ENCODE peak calls at places on chromosome 13, in six cellular contexts. Q is right atrium auricular region, A is breast epithelium, W is BE2C, K is tibial nerve, M is IMR-90. I is an unnamed sample.

GRCh38 chr13:68234278-68234677 is 1004.1 kb upstream of the PCDH9 start:
- DNase-seq in Q (no peak), A (no peak), W (peak; percentile 14), K (no peak), M (no peak), I (no peak)

GRCh38 chr13:96473463-96474157 is 383.7 kb downstream of the HS6ST3 start:
- DNase-seq in Q (no peak), A (no peak), W (no peak), K (no peak), M (no peak), I (no peak)

GRCh38 chr13:22311734-22312404 is 641.0 kb downstream of the FGF9 start:
- DNase-seq in Q (peak; percentile 61), A (no peak), W (no peak), K (no peak), M (no peak), I (no peak)

GRCh38 chr13:46901721-46902120 is 4.9 kb upstream of the HTR2A start:
- DNase-seq in Q (no peak), A (no peak), W (no peak), K (no peak), M (no peak), I (no peak)

GRCh38 chr13:67230774-67231480 is 791 bp upstream of the PCDH9 start:
- DNase-seq in Q (no peak), A (peak; percentile 24), W (peak; percentile 69), K (peak; percentile 19), M (peak; percentile 64), I (peak; percentile 89)

GRCh38 chr13:100707818-100708740 is 33.5 kb upstream of the TMTC4 start:
- DNase-seq in Q (no peak), A (no peak), W (no peak), K (no peak), M (no peak), I (no peak)

GRCh38 chr13:86585826-86586225 is 786.6 kb upstream of the SLITRK6 start:
- DNase-seq in Q (no peak), A (no peak), W (no peak), K (no peak), M (peak; percentile 93), I (no peak)

GRCh38 chr13:79541426-79542049 is 60.6 kb downstream of the NDFIP2 start:
- DNase-seq in Q (no peak), A (no peak), W (no peak), K (no peak), M (peak; percentile 73), I (no peak)

GRCh38 chr13:93355094-93355493 is 128.5 kb downstream of the GPC6 start:
- DNase-seq in Q (no peak), A (no peak), W (no peak), K (no peak), M (no peak), I (no peak)

GRCh38 chr13:95540848-95541247 is 11.7 kb upstream of the CLDN10 start:
- DNase-seq in Q (no peak), A (no peak), W (no peak), K (no peak), M (no peak), I (peak; percentile 36)

GRCh38 chr13:112322562-112322961 is 53.6 kb upstream of the SPACA7 start:
- DNase-seq in Q (no peak), A (no peak), W (no peak), K (no peak), M (no peak), I (peak; percentile 66)

GRCh38 chr13:98214008-98214643 is 37.1 kb upstream of the RNF113B start:
- DNase-seq in Q (no peak), A (no peak), W (peak; percentile 48), K (no peak), M (peak; percentile 95), I (peak; percentile 72)

GRCh38 chr13:23777571-23777870 is 111.7 kb downstream of the MIPEP start:
- DNase-seq in Q (no peak), A (no peak), W (no peak), K (no peak), M (no peak), I (no peak)

GRCh38 chr13:23778879-23779278 is 110.3 kb downstream of the MIPEP start:
- DNase-seq in Q (no peak), A (no peak), W (no peak), K (no peak), M (peak; percentile 63), I (no peak)

GRCh38 chr13:23772717-23773116 is 116.5 kb downstream of the MIPEP start:
- DNase-seq in Q (no peak), A (no peak), W (no peak), K (no peak), M (no peak), I (no peak)

GRCh38 chr13:23776698-23777570 is 112.3 kb downstream of the MIPEP start:
- DNase-seq in Q (no peak), A (no peak), W (no peak), K (no peak), M (no peak), I (no peak)

DNA sequence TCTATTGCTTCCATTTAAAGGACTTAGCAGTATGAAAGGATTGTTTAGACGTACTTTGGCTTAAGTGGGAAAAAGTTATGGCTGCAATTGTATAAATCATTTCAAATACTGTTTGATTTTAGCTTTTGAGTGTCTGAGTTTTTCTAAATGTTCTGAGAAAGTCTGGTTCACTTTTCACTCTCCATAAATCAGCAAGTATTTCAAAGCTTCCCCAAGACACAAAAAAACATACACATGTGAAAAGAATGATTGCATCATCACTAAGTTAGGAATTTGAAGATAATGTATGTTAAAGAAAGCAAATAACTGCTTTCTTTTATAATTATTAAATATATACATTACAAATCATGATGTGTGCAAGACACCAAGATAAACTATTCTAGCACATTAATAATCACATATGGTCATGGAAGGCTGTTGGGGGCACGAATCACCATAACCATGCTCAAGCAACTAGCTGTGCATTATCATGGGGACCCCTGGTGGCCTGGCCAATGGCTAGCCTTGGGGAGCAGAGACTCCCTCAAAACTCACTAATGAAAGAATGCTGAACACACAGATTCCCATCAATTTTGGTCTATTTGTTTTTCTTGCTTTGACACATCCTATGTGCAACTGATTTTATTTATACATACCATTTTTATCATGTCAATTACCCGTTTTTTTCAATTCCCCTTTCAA is 111.1 kb downstream of the MIPEP start:
- DNase-seq in Q (no peak), A (no peak), W (no peak), K (no peak), M (peak; percentile 83), I (no peak)
- TF ChIP-seq CTCF in Q (no peak), A (no peak), W (no peak), K (no peak), M (peak; percentile 35), I (no peak)

DNA sequence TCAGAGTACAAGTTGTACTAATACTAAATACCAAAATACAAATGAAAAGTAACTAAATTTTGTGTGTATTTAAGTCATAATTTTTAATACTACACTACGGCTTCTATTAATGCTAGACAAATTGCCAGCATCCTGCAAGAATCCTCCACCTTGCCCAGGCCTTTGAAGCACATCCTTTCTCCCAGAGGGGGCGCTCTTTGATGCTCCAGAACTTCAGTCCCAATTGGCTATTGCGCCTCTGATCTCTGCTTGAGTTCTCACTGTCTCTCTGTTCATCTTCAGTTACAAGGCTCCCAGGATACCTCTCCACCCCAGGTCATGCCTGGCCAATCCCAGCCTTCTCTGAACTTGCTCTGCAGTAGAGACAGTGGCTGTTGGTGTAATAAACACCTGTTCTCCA is 141.0 kb downstream of the DCLK1 start:
- DNase-seq in Q (no peak), A (no peak), W (no peak), K (no peak), M (no peak), I (no peak)
- H3K4me1 ChIP-seq in Q (peaks cover 17% of the 10 kb centered on the region), A (no peaks in the 10 kb centered on the region), W (peaks cover 9% of the 10 kb centered on the region), K (no peaks in the 10 kb centered on the region), M (no peaks in the 10 kb centered on the region), I (peaks cover 3% of the 10 kb centered on the region)

GRCh38 chr13:28529836-28530235 is 34.9 kb upstream of the FLT1 start:
- DNase-seq in Q (no peak), A (no peak), W (no peak), K (no peak), M (no peak), I (no peak)
- H3K27me3 ChIP-seq in Q (no peaks in the 10 kb centered on the region), A (peaks cover 11% of the 10 kb centered on the region), W (peaks cover 53% of the 10 kb centered on the region), K (peaks cover 45% of the 10 kb centered on the region), M (peaks cover 3% of the 10 kb centered on the region), I (peaks cover 35% of the 10 kb centered on the region)

DNA sequence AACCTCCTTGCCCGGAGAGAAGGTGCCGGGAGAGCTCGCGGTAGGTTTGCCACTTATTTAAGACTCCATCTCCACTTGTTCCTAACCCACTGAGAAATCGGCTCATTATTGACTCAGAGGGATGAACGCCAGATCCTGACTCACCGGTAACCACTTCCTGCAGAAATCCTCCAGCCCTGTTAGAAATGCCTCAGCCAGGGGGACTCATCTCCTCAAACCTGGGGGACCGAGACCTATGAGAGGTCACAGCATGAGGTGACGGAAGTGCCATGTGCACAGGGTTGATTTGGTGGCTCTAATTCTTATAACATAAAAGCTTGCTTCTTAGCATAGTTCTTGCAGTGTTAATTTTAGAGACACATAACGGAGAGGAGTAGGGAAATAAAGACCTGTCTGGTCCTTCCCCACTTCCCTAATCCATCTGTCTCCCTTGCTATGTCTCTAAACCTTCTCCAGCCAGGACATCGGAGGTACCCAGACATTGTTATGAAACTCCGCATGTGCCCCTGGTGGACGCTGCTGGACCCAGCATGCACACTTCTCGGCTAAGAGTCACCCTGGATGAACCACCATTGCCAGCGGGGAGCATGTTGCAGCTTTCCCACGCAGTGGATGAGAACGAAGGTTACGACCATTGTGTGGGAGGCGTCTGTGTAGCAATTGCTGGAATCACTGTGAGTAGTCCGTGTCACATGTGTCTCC is 158.9 kb downstream of the EFNB2 start:
- DNase-seq in Q (no peak), A (no peak), W (peak; percentile 15), K (no peak), M (peak; percentile 95), I (peak; percentile 40)
- TF ChIP-seq CTCF in Q (no peak), A (no peak), W (peak; percentile 42), K (no peak), M (no peak), I (no peak)

GRCh38 chr13:20383058-20383457 is 142.6 kb downstream of the CRYL1 start:
- DNase-seq in Q (no peak), A (no peak), W (no peak), K (no peak), M (no peak), I (no peak)
- H3K4me1 ChIP-seq in Q (no peaks in the 10 kb centered on the region), A (no peaks in the 10 kb centered on the region), W (no peaks in the 10 kb centered on the region), K (no peaks in the 10 kb centered on the region), M (no peaks in the 10 kb centered on the region), I (no peaks in the 10 kb centered on the region)

GRCh38 chr13:75766636-75767035 is 130.5 kb downstream of the LMO7 start:
- DNase-seq in Q (no peak), A (no peak), W (no peak), K (no peak), M (no peak), I (no peak)
- H3K27me3 ChIP-seq in Q (no peaks in the 10 kb centered on the region), A (no peaks in the 10 kb centered on the region), W (no peaks in the 10 kb centered on the region), K (no peaks in the 10 kb centered on the region), M (no peaks in the 10 kb centered on the region), I (no peaks in the 10 kb centered on the region)

I was measured in left lung.